ENCODE peak calls at places on chromosomes 11 and 22, in six cellular contexts. One of them, this sample, is unnamed.

GRCh38 chr11:73151371-73151870 is 9.3 kb upstream of the FCHSD2 start:
- DNase-seq in adipocyte: no peak
- DNase-seq in ovary: no peak
- DNase-seq in aorta: no peak
- DNase-seq in kidney: no peak
- DNase-seq in body of pancreas: no peak
- DNase-seq in this sample: peak; percentile 45

GRCh38 chr11:69439127-69439526 is 42.3 kb upstream of the LINC01488 start:
- DNase-seq in kidney: peak; percentile 45
- DNase-seq in ovary: no peak
- DNase-seq in adipocyte: no peak
- DNase-seq in body of pancreas: no peak
- DNase-seq in aorta: peak; percentile 42
- DNase-seq in this sample: no peak

GRCh38 chr22:35661377-35661937 is 13.2 kb downstream of the APOL6 start:
- DNase-seq in kidney: no peak
- DNase-seq in body of pancreas: no peak
- DNase-seq in aorta: no peak
- DNase-seq in adipocyte: peak; percentile 39
- DNase-seq in ovary: no peak
- DNase-seq in this sample: no peak

GRCh38 chr11:62264004-62264403 is 6.0 kb upstream of the SCGB2A2 start:
- DNase-seq in adipocyte: no peak
- DNase-seq in kidney: no peak
- DNase-seq in ovary: no peak
- DNase-seq in body of pancreas: no peak
- DNase-seq in aorta: no peak
- DNase-seq in this sample: no peak

GRCh38 chr11:75450826-75451783 is 18.1 kb upstream of the KLHL35 start:
- DNase-seq in body of pancreas: no peak
- DNase-seq in adipocyte: peak; percentile 20
- DNase-seq in aorta: no peak
- DNase-seq in kidney: no peak
- DNase-seq in ovary: no peak
- DNase-seq in this sample: no peak

GRCh38 chr11:69880803-69881445 is 61.7 kb upstream of the FGF3 start:
- DNase-seq in aorta: peak; percentile 67
- DNase-seq in adipocyte: no peak
- DNase-seq in body of pancreas: no peak
- DNase-seq in ovary: no peak
- DNase-seq in kidney: peak; percentile 29
- DNase-seq in this sample: no peak

GRCh38 chr11:69000831-69001245 is 12.2 kb downstream of the MRGPRF start:
- DNase-seq in adipocyte: peak; percentile 94
- DNase-seq in aorta: peak; percentile 91
- DNase-seq in body of pancreas: peak; percentile 55
- DNase-seq in ovary: peak; percentile 83
- DNase-seq in kidney: peak; percentile 65
- DNase-seq in this sample: peak; percentile 34

GRCh38 chr11:69842746-69843528 is 23.7 kb upstream of the FGF3 start:
- DNase-seq in body of pancreas: no peak
- DNase-seq in ovary: no peak
- DNase-seq in adipocyte: no peak
- DNase-seq in aorta: peak; percentile 28
- DNase-seq in kidney: peak; percentile 33
- DNase-seq in this sample: no peak

GRCh38 chr11:110162216-110162615 is 69.0 kb downstream of the ZC3H12C start:
- DNase-seq in aorta: no peak
- DNase-seq in adipocyte: peak; percentile 20
- DNase-seq in ovary: no peak
- DNase-seq in kidney: no peak
- DNase-seq in body of pancreas: no peak
- DNase-seq in this sample: no peak

GRCh38 chr11:120182357-120182756 is 28.5 kb upstream of the OAF start:
- DNase-seq in ovary: no peak
- DNase-seq in body of pancreas: no peak
- DNase-seq in adipocyte: no peak
- DNase-seq in kidney: peak; percentile 52
- DNase-seq in aorta: peak; percentile 44
- DNase-seq in this sample: no peak

DNA sequence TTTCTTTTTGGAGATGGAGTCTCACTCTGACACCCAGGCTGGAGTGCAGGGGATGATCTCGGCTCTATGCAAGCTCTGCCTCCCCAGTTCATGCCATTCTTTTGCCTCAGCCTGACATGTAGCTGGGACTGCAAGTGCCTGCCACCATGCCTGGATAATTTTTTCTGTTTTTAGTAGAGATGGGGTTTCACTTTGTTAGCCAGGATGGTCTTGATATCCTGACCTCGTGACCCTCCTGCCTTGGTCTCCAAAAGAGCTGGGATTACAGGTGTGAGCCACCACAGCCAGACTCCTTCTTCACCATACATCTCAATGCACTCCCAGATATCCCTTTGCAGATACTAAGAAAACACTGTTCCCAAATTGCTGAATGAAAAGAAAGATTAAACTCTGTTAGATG is 224.3 kb downstream of the OR4A5 start:
- DNase-seq in body of pancreas: no peak
- DNase-seq in kidney: peak; percentile 4
- DNase-seq in aorta: peak; percentile 34
- DNase-seq in ovary: no peak
- DNase-seq in adipocyte: no peak
- DNase-seq in this sample: no peak
- H3K9me3 ChIP-seq in body of pancreas: peaks cover 71% of the 10 kb centered on the region
- H3K9me3 ChIP-seq in kidney: peaks cover 36% of the 10 kb centered on the region
- H3K9me3 ChIP-seq in aorta: peaks cover 3% of the 10 kb centered on the region
- H3K9me3 ChIP-seq in ovary: peaks cover 5% of the 10 kb centered on the region
- H3K9me3 ChIP-seq in adipocyte: peaks cover 95% of the 10 kb centered on the region
- H3K9me3 ChIP-seq in this sample: no peaks in the 10 kb centered on the region

DNA sequence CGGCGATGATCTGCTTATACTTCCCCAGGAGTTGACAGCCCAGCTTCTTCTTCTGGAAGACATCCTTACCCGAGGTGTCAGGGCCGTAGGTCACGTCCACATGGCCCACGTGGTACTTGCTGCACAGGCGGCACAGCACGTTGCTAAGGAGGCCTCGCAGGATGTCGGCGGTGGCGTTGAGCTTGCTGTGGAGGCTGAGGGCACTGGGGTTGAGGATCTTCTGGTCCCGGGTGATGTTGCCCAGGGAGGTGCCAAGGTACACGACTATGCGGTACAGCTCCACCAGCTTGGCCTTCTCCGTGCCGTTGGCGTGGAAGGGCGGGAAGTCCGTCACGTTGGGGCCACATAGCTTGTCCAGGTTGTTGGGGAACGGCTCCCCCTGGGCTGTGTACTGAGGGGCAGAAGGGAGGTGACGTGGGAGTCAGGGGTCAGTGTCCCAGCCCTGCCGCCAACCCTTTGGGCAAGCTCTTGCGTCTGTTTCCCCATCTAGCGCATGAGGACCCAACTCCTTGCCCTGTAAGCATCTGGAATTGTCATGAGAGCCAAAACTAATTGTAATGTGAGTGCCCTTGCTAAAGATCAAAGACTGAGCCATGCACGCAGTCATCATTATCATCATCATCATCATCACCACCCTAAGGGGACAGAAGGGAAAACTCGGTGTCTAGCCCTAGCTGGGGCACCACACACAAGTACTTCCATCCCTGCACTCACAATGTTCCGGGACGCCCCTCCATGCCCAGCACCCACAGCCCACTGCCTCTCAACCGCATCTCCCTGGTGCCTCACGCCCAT is 2.7 kb downstream of the LIF start:
- DNase-seq in adipocyte: no peak
- DNase-seq in kidney: no peak
- DNase-seq in aorta: no peak
- DNase-seq in body of pancreas: no peak
- DNase-seq in ovary: no peak
- DNase-seq in this sample: no peak
- H3K4me3 ChIP-seq in adipocyte: no peak overlapping the region
- H3K4me3 ChIP-seq in kidney: no peak overlapping the region
- H3K4me3 ChIP-seq in aorta: no peak overlapping the region
- H3K4me3 ChIP-seq in body of pancreas: no peak overlapping the region
- H3K4me3 ChIP-seq in ovary: no peak overlapping the region
- H3K4me3 ChIP-seq in this sample: no peak overlapping the region

GRCh38 chr11:97140885-97141494 is 751.2 kb downstream of the JRKL start:
- DNase-seq in kidney: no peak
- DNase-seq in body of pancreas: no peak
- DNase-seq in aorta: no peak
- DNase-seq in ovary: no peak
- DNase-seq in adipocyte: peak; percentile 12
- DNase-seq in this sample: peak; percentile 16

DNA sequence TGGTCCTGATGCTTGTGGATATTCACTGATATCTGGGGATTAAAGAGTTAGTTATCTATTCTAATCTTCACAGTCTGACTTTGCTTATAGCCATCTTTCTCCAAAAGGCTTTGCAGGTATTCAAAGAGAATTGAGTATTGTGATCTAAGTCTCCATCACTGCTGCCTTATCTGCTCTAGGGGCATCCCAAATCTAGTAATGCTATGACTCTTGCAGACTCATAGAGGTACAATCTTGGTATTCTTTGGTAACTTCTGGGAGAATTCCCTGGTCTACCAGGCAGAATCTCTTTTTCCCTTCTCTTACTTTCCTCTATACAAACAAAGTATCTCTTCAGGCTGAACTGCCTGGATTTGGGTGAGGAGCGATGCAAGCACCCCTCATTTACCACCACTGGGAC is 746.3 kb downstream of the JRKL start:
- DNase-seq in kidney: no peak
- DNase-seq in body of pancreas: no peak
- DNase-seq in ovary: no peak
- DNase-seq in aorta: no peak
- DNase-seq in adipocyte: no peak
- DNase-seq in this sample: no peak
- H3K9me3 ChIP-seq in kidney: no peaks in the 10 kb centered on the region
- H3K9me3 ChIP-seq in body of pancreas: no peaks in the 10 kb centered on the region
- H3K9me3 ChIP-seq in ovary: no peaks in the 10 kb centered on the region
- H3K9me3 ChIP-seq in aorta: no peaks in the 10 kb centered on the region
- H3K9me3 ChIP-seq in adipocyte: peaks cover 24% of the 10 kb centered on the region
- H3K9me3 ChIP-seq in this sample: no peaks in the 10 kb centered on the region

DNA sequence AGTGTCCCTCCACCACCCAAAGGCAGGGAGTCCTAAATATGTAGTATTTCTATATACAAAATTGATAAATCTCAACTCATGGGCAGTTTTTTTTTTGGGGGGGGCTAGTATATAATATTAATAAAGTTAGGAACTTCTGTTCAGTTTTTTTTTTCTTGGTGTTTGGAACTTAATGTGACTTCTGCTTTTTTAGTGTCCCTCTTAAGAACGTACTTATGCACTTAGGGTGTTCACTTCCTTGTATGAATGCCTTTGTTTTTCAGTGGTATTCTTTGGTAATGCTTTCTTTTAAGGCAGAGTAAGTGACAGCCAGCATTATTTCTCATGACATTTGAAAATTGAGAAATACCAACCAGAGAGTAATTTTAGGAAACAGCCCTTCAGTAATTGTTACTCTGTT is 2.3 kb downstream of the GRK3 start:
- DNase-seq in adipocyte: no peak
- DNase-seq in body of pancreas: no peak
- DNase-seq in aorta: no peak
- DNase-seq in kidney: no peak
- DNase-seq in ovary: no peak
- DNase-seq in this sample: no peak
- H3K4me3 ChIP-seq in adipocyte: peak overlapping the region; percentile 85
- H3K4me3 ChIP-seq in body of pancreas: no peak overlapping the region
- H3K4me3 ChIP-seq in aorta: no peak overlapping the region
- H3K4me3 ChIP-seq in kidney: no peak overlapping the region
- H3K4me3 ChIP-seq in ovary: no peak overlapping the region
- H3K4me3 ChIP-seq in this sample: peak overlapping the region; percentile 88

GRCh38 chr11:91394718-91395414 is 829.8 kb upstream of the FAT3 start:
- DNase-seq in kidney: no peak
- DNase-seq in adipocyte: no peak
- DNase-seq in body of pancreas: peak; percentile 56
- DNase-seq in ovary: no peak
- DNase-seq in aorta: no peak
- DNase-seq in this sample: no peak
- H3K9me3 ChIP-seq in kidney: no peaks in the 10 kb centered on the region
- H3K9me3 ChIP-seq in adipocyte: no peaks in the 10 kb centered on the region
- H3K9me3 ChIP-seq in body of pancreas: no peaks in the 10 kb centered on the region
- H3K9me3 ChIP-seq in ovary: no peaks in the 10 kb centered on the region
- H3K9me3 ChIP-seq in aorta: no peaks in the 10 kb centered on the region
- H3K9me3 ChIP-seq in this sample: no peaks in the 10 kb centered on the region

DNA sequence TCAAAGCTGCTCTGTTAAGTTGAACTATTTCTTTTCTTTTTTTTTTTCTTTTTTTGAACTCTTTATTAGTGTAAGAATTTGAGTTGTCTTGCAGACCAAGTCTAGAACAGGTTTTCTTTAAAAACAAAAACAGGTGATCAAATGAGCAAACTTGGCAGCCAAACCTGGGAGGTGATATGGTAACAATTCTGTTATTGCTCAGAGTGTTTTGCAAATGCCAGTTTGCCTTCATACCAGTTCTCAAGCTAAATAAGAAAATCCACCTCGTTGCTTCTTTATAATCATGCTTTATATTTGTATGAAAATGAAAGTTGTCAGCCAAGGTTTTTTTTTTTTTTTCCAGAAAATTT is 76.9 kb downstream of the DEPDC5 start:
- DNase-seq in ovary: no peak
- DNase-seq in body of pancreas: no peak
- DNase-seq in aorta: no peak
- DNase-seq in adipocyte: no peak
- DNase-seq in kidney: no peak
- DNase-seq in this sample: no peak
- H3K4me3 ChIP-seq in ovary: no peak overlapping the region
- H3K4me3 ChIP-seq in body of pancreas: no peak overlapping the region
- H3K4me3 ChIP-seq in aorta: no peak overlapping the region
- H3K4me3 ChIP-seq in adipocyte: no peak overlapping the region
- H3K4me3 ChIP-seq in kidney: no peak overlapping the region
- H3K4me3 ChIP-seq in this sample: no peak overlapping the region

GRCh38 chr11:3006505-3007260 is 14.6 kb upstream of the NAP1L4 start:
- DNase-seq in ovary: no peak
- DNase-seq in aorta: peak; percentile 73
- DNase-seq in body of pancreas: no peak
- DNase-seq in kidney: no peak
- DNase-seq in adipocyte: no peak
- DNase-seq in this sample: no peak
- H3K9me3 ChIP-seq in ovary: no peaks in the 10 kb centered on the region
- H3K9me3 ChIP-seq in aorta: no peaks in the 10 kb centered on the region
- H3K9me3 ChIP-seq in body of pancreas: no peaks in the 10 kb centered on the region
- H3K9me3 ChIP-seq in kidney: no peaks in the 10 kb centered on the region
- H3K9me3 ChIP-seq in adipocyte: no peaks in the 10 kb centered on the region
- H3K9me3 ChIP-seq in this sample: no peaks in the 10 kb centered on the region